ENCODE peak calls at places on chromosomes 5 and 9, in eight cellular contexts. X, G, K, D, O, S, F and A are unnamed samples.

GRCh38 chr9:101706261-101706798 is 32.1 kb downstream of the GRIN3A start:
- DNase-seq in X (no peak), G (no peak), K (no peak), D (no peak), O (no peak), S (no peak), F (no peak), A (no peak)

GRCh38 chr9:109801484-109801883 is 21.5 kb downstream of the PALM2AKAP2 start:
- DNase-seq in X (no peak), G (no peak), K (no peak), D (no peak), O (no peak), S (no peak), F (no peak), A (no peak)

GRCh38 chr5:178730940-178731265 is 444 bp upstream of the ZNF354A start:
- DNase-seq in X (no peak), G (no peak), K (no peak), D (no peak), O (no peak), S (no peak), F (no peak), A (no peak)

GRCh38 chr5:103499236-103499635 is 63.4 kb downstream of the NUDT12 start:
- DNase-seq in X (no peak), G (no peak), K (no peak), D (no peak), O (no peak), S (no peak), F (no peak), A (no peak)

GRCh38 chr9:111627260-111627963 is 3.7 kb upstream of the DNAJC25 start:
- DNase-seq in X (no peak), G (no peak), K (no peak), D (no peak), O (no peak), S (peak; percentile 46), F (no peak), A (no peak)

GRCh38 chr9:12817702-12818101 is 42.9 kb downstream of the LURAP1L start:
- DNase-seq in X (no peak), G (peak; percentile 57), K (no peak), D (peak; percentile 75), O (peak; percentile 55), S (peak; percentile 82), F (peak; percentile 65), A (no peak)

GRCh38 chr5:98206566-98206965 is 566.9 kb upstream of the RGMB start:
- DNase-seq in X (no peak), G (no peak), K (no peak), D (no peak), O (no peak), S (no peak), F (no peak), A (no peak)

GRCh38 chr5:79464695-79465332 is 49.1 kb downstream of the HOMER1 start:
- DNase-seq in X (no peak), G (peak; percentile 10), K (no peak), D (no peak), O (peak; percentile 53), S (no peak), F (no peak), A (no peak)

GRCh38 chr9:123561055-123561454 is 205.1 kb downstream of the CRB2 start:
- DNase-seq in X (no peak), G (no peak), K (no peak), D (no peak), O (no peak), S (no peak), F (no peak), A (peak; percentile 41)

GRCh38 chr9:86304236-86304730 is 21.9 kb upstream of the ISCA1 start:
- DNase-seq in X (no peak), G (no peak), K (no peak), D (no peak), O (no peak), S (no peak), F (no peak), A (peak; percentile 13)

GRCh38 chr5:40605295-40605958 is 74.3 kb upstream of the PTGER4 start:
- DNase-seq in X (no peak), G (no peak), K (no peak), D (peak; percentile 44), O (peak; percentile 27), S (no peak), F (no peak), A (no peak)

GRCh38 chr5:58722160-58722559 is 139.3 kb downstream of the RAB3C start:
- DNase-seq in X (no peak), G (no peak), K (no peak), D (no peak), O (no peak), S (no peak), F (no peak), A (no peak)

GRCh38 chr5:98723061-98723460 is 50.4 kb upstream of the RGMB start:
- DNase-seq in X (no peak), G (no peak), K (no peak), D (no peak), O (no peak), S (no peak), F (no peak), A (no peak)

GRCh38 chr5:142017832-142018427 is 5.1 kb upstream of the GNPDA1 start:
- DNase-seq in X (no peak), G (no peak), K (no peak), D (peak; percentile 92), O (peak; percentile 75), S (no peak), F (no peak), A (no peak)

GRCh38 chr9:21836437-21837161 is 34.2 kb downstream of the MTAP start:
- DNase-seq in X (no peak), G (peak; percentile 94), K (no peak), D (peak; percentile 99), O (peak; percentile 100), S (no peak), F (no peak), A (no peak)
- H3K36me3 ChIP-seq in X (no peaks in the 10 kb centered on the region), G (peaks cover 68% of the 10 kb centered on the region), K (peaks cover 55% of the 10 kb centered on the region), D (peaks cover 2% of the 10 kb centered on the region), O (peaks cover 26% of the 10 kb centered on the region), S (no peaks in the 10 kb centered on the region), F (no peaks in the 10 kb centered on the region), A (peaks cover 34% of the 10 kb centered on the region)

GRCh38 chr5:171397190-171397589 is 9.5 kb downstream of the NPM1 start:
- DNase-seq in X (no peak), G (no peak), K (no peak), D (no peak), O (no peak), S (no peak), F (no peak), A (no peak)
- H3K36me3 ChIP-seq in X (no peaks in the 10 kb centered on the region), G (peaks cover 81% of the 10 kb centered on the region), K (peaks cover 88% of the 10 kb centered on the region), D (peaks cover 38% of the 10 kb centered on the region), O (peaks cover 62% of the 10 kb centered on the region), S (no peaks in the 10 kb centered on the region), F (no peaks in the 10 kb centered on the region), A (peaks cover 65% of the 10 kb centered on the region)

DNA sequence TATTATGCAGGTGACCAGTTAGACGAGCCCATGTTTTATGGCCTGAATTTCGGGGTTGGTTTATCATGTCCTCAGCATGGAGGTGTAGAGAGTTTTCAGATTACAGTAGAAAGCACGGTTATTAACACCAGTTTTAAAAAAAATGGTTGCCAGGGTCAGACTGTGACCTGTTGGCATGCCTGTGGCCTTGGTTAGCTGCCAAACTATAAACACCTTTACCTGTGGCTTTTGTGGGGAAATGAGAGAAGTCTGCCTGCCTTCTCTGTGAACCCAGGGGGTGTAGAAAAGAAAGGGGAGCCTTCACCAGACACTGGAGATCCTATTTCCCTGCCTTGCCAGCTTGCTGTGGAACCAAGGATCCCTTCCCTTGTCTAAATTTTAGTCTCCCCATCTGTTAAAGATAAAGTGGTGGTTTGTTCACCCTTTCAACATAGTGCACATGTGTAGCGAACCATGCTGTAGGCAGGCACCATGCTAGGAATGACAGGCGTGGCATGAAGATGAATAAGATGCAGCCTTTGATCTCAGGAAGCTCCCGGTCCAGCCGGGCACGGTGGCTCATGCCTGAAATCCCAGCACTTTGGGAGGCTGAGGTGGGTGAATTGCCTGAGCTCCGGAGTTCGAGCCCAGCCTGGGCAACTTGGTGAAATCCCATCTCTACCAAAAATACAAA is 6.1 kb upstream of the PHF19 start:
- DNase-seq in X (no peak), G (no peak), K (no peak), D (no peak), O (no peak), S (no peak), F (no peak), A (no peak)
- H3K36me3 ChIP-seq in X (no peaks in the 10 kb centered on the region), G (no peaks in the 10 kb centered on the region), K (no peaks in the 10 kb centered on the region), D (no peaks in the 10 kb centered on the region), O (no peaks in the 10 kb centered on the region), S (no peaks in the 10 kb centered on the region), F (no peaks in the 10 kb centered on the region), A (no peaks in the 10 kb centered on the region)

GRCh38 chr5:169599451-169599850 is 15.9 kb downstream of the SPDL1 start:
- DNase-seq in X (no peak), G (no peak), K (no peak), D (peak; percentile 63), O (peak; percentile 40), S (no peak), F (no peak), A (no peak)

GRCh38 chr5:169592937-169593650 is 9.5 kb downstream of the SPDL1 start:
- DNase-seq in X (no peak), G (no peak), K (no peak), D (peak; percentile 71), O (no peak), S (no peak), F (no peak), A (no peak)

GRCh38 chr5:169591636-169592035 is 8.1 kb downstream of the SPDL1 start:
- DNase-seq in X (no peak), G (no peak), K (no peak), D (peak; percentile 95), O (peak; percentile 88), S (no peak), F (no peak), A (no peak)

GRCh38 chr5:169590602-169591001 is 7.0 kb downstream of the SPDL1 start:
- DNase-seq in X (no peak), G (no peak), K (no peak), D (no peak), O (no peak), S (no peak), F (no peak), A (no peak)

DNA sequence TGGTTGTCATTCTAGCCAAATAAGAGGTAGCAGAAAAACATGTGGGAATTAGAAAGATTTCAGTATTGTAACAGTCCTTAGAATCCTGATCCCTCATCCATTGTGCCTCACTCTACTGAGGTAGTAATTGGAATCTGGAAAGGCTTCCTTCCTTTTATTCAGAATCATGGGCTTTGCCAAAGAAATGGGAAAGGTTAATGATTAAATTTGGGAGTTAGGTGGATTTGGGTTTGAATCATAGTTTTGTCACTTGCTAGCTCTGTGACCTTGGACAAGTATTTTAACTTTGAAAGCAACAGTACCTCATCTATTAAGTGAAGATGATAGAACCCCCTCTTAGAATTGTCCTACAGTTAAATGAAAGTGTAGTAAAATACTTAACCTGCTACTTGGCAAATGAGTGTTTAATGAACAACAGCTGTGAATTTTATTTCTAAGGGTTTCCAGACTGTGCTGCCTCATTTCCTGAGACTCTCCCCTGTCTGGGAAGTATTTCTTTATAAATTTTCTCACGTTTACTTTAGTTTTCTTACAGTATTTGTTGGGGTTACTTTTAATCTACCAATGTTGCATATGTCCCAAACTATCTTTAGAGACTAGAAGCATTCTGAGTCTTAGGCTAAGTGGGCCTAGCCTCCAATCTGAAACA is 11.7 kb downstream of the SPDL1 start:
- DNase-seq in X (no peak), G (no peak), K (no peak), D (peak; percentile 27), O (no peak), S (no peak), F (no peak), A (no peak)
- H3K36me3 ChIP-seq in X (no peaks in the 10 kb centered on the region), G (peaks cover 79% of the 10 kb centered on the region), K (peaks cover 57% of the 10 kb centered on the region), D (peaks cover 5% of the 10 kb centered on the region), O (peaks cover 9% of the 10 kb centered on the region), S (no peaks in the 10 kb centered on the region), F (no peaks in the 10 kb centered on the region), A (peaks cover 39% of the 10 kb centered on the region)